ENCODE peak calls at places on chromosome 7, in seven cellular contexts. One of them, this sample, is unnamed.

GRCh38 chr7:22726345-22726848 is 603 bp upstream of the IL6 start:
- DNase-seq in A673: peak
- DNase-seq in mammary epithelial cell: peak
- DNase-seq in NCI-H774: no peak
- DNase-seq in cardiac muscle cell: peak
- DNase-seq in amniotic epithelial cell: peak
- DNase-seq in stimulated activated CD4-positive, alpha-beta T cell treated with anti-CD3 and anti-CD28 coated beads, Interleukin-2, amount 100 ng/mL, for 48 hours: peak
- DNase-seq in this sample: peak

GRCh38 chr7:110771717-110772116 is 319.2 kb upstream of the LRRN3 start:
- DNase-seq in A673: no peak
- DNase-seq in mammary epithelial cell: no peak
- DNase-seq in NCI-H774: no peak
- DNase-seq in cardiac muscle cell: no peak
- DNase-seq in amniotic epithelial cell: no peak
- DNase-seq in stimulated activated CD4-positive, alpha-beta T cell treated with anti-CD3 and anti-CD28 coated beads, Interleukin-2, amount 100 ng/mL, for 48 hours: no peak
- DNase-seq in this sample: no peak

GRCh38 chr7:65390588-65390987 is 16.9 kb downstream of the ZNF92 start:
- DNase-seq in A673: no peak
- DNase-seq in mammary epithelial cell: no peak
- DNase-seq in NCI-H774: no peak
- DNase-seq in cardiac muscle cell: no peak
- DNase-seq in amniotic epithelial cell: peak
- DNase-seq in stimulated activated CD4-positive, alpha-beta T cell treated with anti-CD3 and anti-CD28 coated beads, Interleukin-2, amount 100 ng/mL, for 48 hours: no peak
- DNase-seq in this sample: no peak

GRCh38 chr7:139252451-139252850 is 21.4 kb downstream of the UBN2 start:
- DNase-seq in A673: no peak
- DNase-seq in mammary epithelial cell: no peak
- DNase-seq in NCI-H774: no peak
- DNase-seq in cardiac muscle cell: no peak
- DNase-seq in amniotic epithelial cell: no peak
- DNase-seq in stimulated activated CD4-positive, alpha-beta T cell treated with anti-CD3 and anti-CD28 coated beads, Interleukin-2, amount 100 ng/mL, for 48 hours: no peak
- DNase-seq in this sample: no peak

GRCh38 chr7:86972072-86972471 is 87.4 kb downstream of the ELAPOR2 start:
- DNase-seq in A673: peak
- DNase-seq in mammary epithelial cell: no peak
- DNase-seq in NCI-H774: no peak
- DNase-seq in cardiac muscle cell: no peak
- DNase-seq in amniotic epithelial cell: no peak
- DNase-seq in stimulated activated CD4-positive, alpha-beta T cell treated with anti-CD3 and anti-CD28 coated beads, Interleukin-2, amount 100 ng/mL, for 48 hours: no peak
- DNase-seq in this sample: no peak

GRCh38 chr7:149773446-149774236 is at the start of gene ZNF467:
- DNase-seq in A673: peak
- DNase-seq in mammary epithelial cell: no peak
- DNase-seq in NCI-H774: no peak
- DNase-seq in cardiac muscle cell: peak
- DNase-seq in amniotic epithelial cell: peak
- DNase-seq in stimulated activated CD4-positive, alpha-beta T cell treated with anti-CD3 and anti-CD28 coated beads, Interleukin-2, amount 100 ng/mL, for 48 hours: no peak
- DNase-seq in this sample: no peak

GRCh38 chr7:121126801-121127534 is 138.5 kb downstream of the CPED1 start:
- DNase-seq in A673: peak
- DNase-seq in mammary epithelial cell: no peak
- DNase-seq in NCI-H774: no peak
- DNase-seq in cardiac muscle cell: no peak
- DNase-seq in amniotic epithelial cell: peak
- DNase-seq in stimulated activated CD4-positive, alpha-beta T cell treated with anti-CD3 and anti-CD28 coated beads, Interleukin-2, amount 100 ng/mL, for 48 hours: no peak
- DNase-seq in this sample: no peak

GRCh38 chr7:94933256-94933990 is 26.0 kb downstream of the PPP1R9A start:
- DNase-seq in A673: no peak
- DNase-seq in mammary epithelial cell: no peak
- DNase-seq in NCI-H774: no peak
- DNase-seq in cardiac muscle cell: peak
- DNase-seq in amniotic epithelial cell: no peak
- DNase-seq in stimulated activated CD4-positive, alpha-beta T cell treated with anti-CD3 and anti-CD28 coated beads, Interleukin-2, amount 100 ng/mL, for 48 hours: no peak
- DNase-seq in this sample: no peak

GRCh38 chr7:29091722-29092121 is 54.6 kb downstream of the CPVL start:
- DNase-seq in A673: no peak
- DNase-seq in mammary epithelial cell: peak
- DNase-seq in NCI-H774: peak
- DNase-seq in cardiac muscle cell: no peak
- DNase-seq in amniotic epithelial cell: no peak
- DNase-seq in stimulated activated CD4-positive, alpha-beta T cell treated with anti-CD3 and anti-CD28 coated beads, Interleukin-2, amount 100 ng/mL, for 48 hours: no peak
- DNase-seq in this sample: peak

GRCh38 chr7:37732253-37732652 is 48.7 kb downstream of the GPR141 start:
- DNase-seq in A673: peak
- DNase-seq in mammary epithelial cell: peak
- DNase-seq in NCI-H774: no peak
- DNase-seq in cardiac muscle cell: peak
- DNase-seq in amniotic epithelial cell: peak
- DNase-seq in stimulated activated CD4-positive, alpha-beta T cell treated with anti-CD3 and anti-CD28 coated beads, Interleukin-2, amount 100 ng/mL, for 48 hours: no peak
- DNase-seq in this sample: peak

GRCh38 chr7:5692112-5692844 is 89.2 kb downstream of the RNF216 start:
- DNase-seq in A673: peak
- DNase-seq in mammary epithelial cell: peak
- DNase-seq in NCI-H774: no peak
- DNase-seq in cardiac muscle cell: no peak
- DNase-seq in amniotic epithelial cell: peak
- DNase-seq in stimulated activated CD4-positive, alpha-beta T cell treated with anti-CD3 and anti-CD28 coated beads, Interleukin-2, amount 100 ng/mL, for 48 hours: peak
- DNase-seq in this sample: no peak

GRCh38 chr7:111025013-111025412 is 65.9 kb upstream of the LRRN3 start:
- DNase-seq in A673: no peak
- DNase-seq in mammary epithelial cell: no peak
- DNase-seq in NCI-H774: no peak
- DNase-seq in cardiac muscle cell: no peak
- DNase-seq in amniotic epithelial cell: no peak
- DNase-seq in stimulated activated CD4-positive, alpha-beta T cell treated with anti-CD3 and anti-CD28 coated beads, Interleukin-2, amount 100 ng/mL, for 48 hours: no peak
- DNase-seq in this sample: no peak

GRCh38 chr7:37394158-37394557 is 54.5 kb downstream of the ELMO1 start:
- DNase-seq in A673: no peak
- DNase-seq in mammary epithelial cell: no peak
- DNase-seq in NCI-H774: no peak
- DNase-seq in cardiac muscle cell: no peak
- DNase-seq in amniotic epithelial cell: no peak
- DNase-seq in stimulated activated CD4-positive, alpha-beta T cell treated with anti-CD3 and anti-CD28 coated beads, Interleukin-2, amount 100 ng/mL, for 48 hours: no peak
- DNase-seq in this sample: no peak

GRCh38 chr7:113444281-113444680 is 325.9 kb upstream of the SMIM30 start:
- DNase-seq in A673: no peak
- DNase-seq in mammary epithelial cell: peak
- DNase-seq in NCI-H774: no peak
- DNase-seq in cardiac muscle cell: no peak
- DNase-seq in amniotic epithelial cell: peak
- DNase-seq in stimulated activated CD4-positive, alpha-beta T cell treated with anti-CD3 and anti-CD28 coated beads, Interleukin-2, amount 100 ng/mL, for 48 hours: no peak
- DNase-seq in this sample: no peak

GRCh38 chr7:124033093-124033806 is 383 bp upstream of the TMEM229A start:
- DNase-seq in A673: peak
- DNase-seq in mammary epithelial cell: no peak
- DNase-seq in NCI-H774: no peak
- DNase-seq in cardiac muscle cell: peak
- DNase-seq in amniotic epithelial cell: no peak
- DNase-seq in stimulated activated CD4-positive, alpha-beta T cell treated with anti-CD3 and anti-CD28 coated beads, Interleukin-2, amount 100 ng/mL, for 48 hours: no peak
- DNase-seq in this sample: no peak